ENCODE peak calls at places on chromosome 4, in seven cellular contexts. N is endothelial cell, Y is adrenal gland, R is GM06990, I is epithelial cell of esophagus, O is choroid plexus epithelial cell, D is mammary epithelial cell. Q is an unnamed sample.

GRCh38 chr4:115671581-115671980 is 558.2 kb upstream of the NDST4 start:
- DNase-seq in N (no peak), Y (no peak), R (no peak), I (no peak), O (no peak), D (no peak), Q (no peak)

GRCh38 chr4:147594107-147594506 is 23.1 kb upstream of the TMEM184C start:
- DNase-seq in N (no peak), Y (no peak), R (no peak), I (no peak), O (no peak), D (no peak), Q (no peak)

GRCh38 chr4:156362581-156362980 is 408.9 kb upstream of the CTSO start:
- DNase-seq in N (no peak), Y (no peak), R (no peak), I (peak), O (peak), D (no peak), Q (no peak)

GRCh38 chr4:22901631-22902030 is 208.9 kb downstream of the GBA3 start:
- DNase-seq in N (no peak), Y (no peak), R (no peak), I (no peak), O (no peak), D (no peak), Q (no peak)

GRCh38 chr4:124907881-124908280 is 195.3 kb upstream of the ANKRD50 start:
- DNase-seq in N (no peak), Y (no peak), R (no peak), I (no peak), O (no peak), D (no peak), Q (no peak)

GRCh38 chr4:94833394-94833793 is 75.6 kb downstream of the BMPR1B start:
- DNase-seq in N (no peak), Y (no peak), R (no peak), I (no peak), O (peak), D (no peak), Q (no peak)

GRCh38 chr4:139904406-139904805 is 238.8 kb downstream of the MGST2 start:
- DNase-seq in N (no peak), Y (no peak), R (no peak), I (no peak), O (no peak), D (no peak), Q (no peak)

GRCh38 chr4:68368566-68369473 is 18.9 kb upstream of the YTHDC1 start:
- DNase-seq in N (no peak), Y (no peak), R (no peak), I (peak), O (peak), D (peak), Q (no peak)

GRCh38 chr4:173516621-173517612 is 13.1 kb downstream of the HAND2 start:
- DNase-seq in N (no peak), Y (no peak), R (no peak), I (no peak), O (no peak), D (no peak), Q (no peak)

GRCh38 chr4:145531193-145531592 is 49.5 kb downstream of the SMAD1 start:
- DNase-seq in N (no peak), Y (no peak), R (no peak), I (no peak), O (no peak), D (no peak), Q (no peak)

GRCh38 chr4:172147702-172148101 is 334.5 kb downstream of the GALNTL6 start:
- DNase-seq in N (no peak), Y (no peak), R (no peak), I (no peak), O (peak), D (no peak), Q (no peak)

GRCh38 chr4:10107111-10108091 is 9.2 kb downstream of the WDR1 start:
- DNase-seq in N (no peak), Y (no peak), R (no peak), I (peak), O (peak), D (no peak), Q (no peak)

GRCh38 chr4:37542749-37543148 is 143.4 kb downstream of the RELL1 start:
- DNase-seq in N (no peak), Y (no peak), R (no peak), I (no peak), O (no peak), D (no peak), Q (no peak)

GRCh38 chr4:162461952-162462351 is 298.2 kb upstream of the FSTL5 start:
- DNase-seq in N (no peak), Y (no peak), R (no peak), I (peak), O (peak), D (no peak), Q (no peak)

GRCh38 chr4:19736968-19737756 is 514.5 kb upstream of the SLIT2 start:
- DNase-seq in N (no peak), Y (no peak), R (no peak), I (no peak), O (no peak), D (no peak), Q (no peak)

GRCh38 chr4:99394913-99395312 is 40.2 kb downstream of the ADH7 start:
- DNase-seq in N (no peak), Y (no peak), R (no peak), I (no peak), O (no peak), D (no peak), Q (no peak)

GRCh38 chr4:142917678-142918077 is 71.6 kb upstream of the INPP4B start:
- DNase-seq in N (no peak), Y (no peak), R (no peak), I (no peak), O (no peak), D (no peak), Q (no peak)

GRCh38 chr4:158824425-158825274 is 55.8 kb downstream of the FNIP2 start:
- DNase-seq in N (no peak), Y (no peak), R (no peak), I (peak), O (peak), D (no peak), Q (no peak)

GRCh38 chr4:86661006-86661405 is 66.9 kb downstream of the PTPN13 start:
- DNase-seq in N (no peak), Y (no peak), R (no peak), I (peak), O (no peak), D (no peak), Q (no peak)

GRCh38 chr4:171846893-171847292 is 33.7 kb downstream of the GALNTL6 start:
- DNase-seq in N (no peak), Y (no peak), R (no peak), I (no peak), O (no peak), D (no peak), Q (no peak)

GRCh38 chr4:64250061-64250460 is 159.2 kb downstream of the TECRL start:
- DNase-seq in N (no peak), Y (no peak), R (no peak), I (no peak), O (no peak), D (no peak), Q (no peak)

GRCh38 chr4:11878241-11878640 is 449.5 kb upstream of the HS3ST1 start:
- DNase-seq in N (no peak), Y (no peak), R (no peak), I (no peak), O (no peak), D (no peak), Q (no peak)

GRCh38 chr4:10056334-10057022 is 35.2 kb upstream of the SLC2A9 start:
- DNase-seq in N (no peak), Y (no peak), R (no peak), I (no peak), O (no peak), D (no peak), Q (no peak)

GRCh38 chr4:176313596-176314341 is 6.0 kb upstream of the SPCS3 start:
- DNase-seq in N (no peak), Y (no peak), R (no peak), I (no peak), O (no peak), D (no peak), Q (no peak)

GRCh38 chr4:67886281-67886680 is 2.5 kb upstream of the TMPRSS11D start:
- DNase-seq in N (no peak), Y (no peak), R (no peak), I (peak), O (peak), D (peak), Q (no peak)

GRCh38 chr4:121139533-121140222 is 24.4 kb downstream of the TNIP3 start:
- DNase-seq in N (no peak), Y (no peak), R (peak), I (peak), O (peak), D (no peak), Q (peak)

GRCh38 chr4:3878678-3879077 is 112.5 kb downstream of the ADRA2C start:
- DNase-seq in N (no peak), Y (no peak), R (no peak), I (no peak), O (no peak), D (no peak), Q (no peak)

GRCh38 chr4:78644744-78645330 is 93.3 kb downstream of the ANXA3 start:
- DNase-seq in N (peak), Y (peak), R (no peak), I (peak), O (peak), D (peak), Q (peak)

GRCh38 chr4:10089346-10089745 is 27.3 kb downstream of the WDR1 start:
- DNase-seq in N (peak), Y (no peak), R (no peak), I (peak), O (no peak), D (no peak), Q (no peak)

GRCh38 chr4:182745268-182745667 is 171.9 kb downstream of the DCTD start:
- DNase-seq in N (no peak), Y (no peak), R (no peak), I (peak), O (no peak), D (peak), Q (no peak)

GRCh38 chr4:174490356-174490969 is 31.8 kb downstream of the HPGD start:
- DNase-seq in N (no peak), Y (no peak), R (no peak), I (peak), O (peak), D (no peak), Q (no peak)

GRCh38 chr4:80271806-80272205 is 5.3 kb downstream of the FGF5 start:
- DNase-seq in N (no peak), Y (no peak), R (no peak), I (no peak), O (no peak), D (no peak), Q (no peak)

DNA sequence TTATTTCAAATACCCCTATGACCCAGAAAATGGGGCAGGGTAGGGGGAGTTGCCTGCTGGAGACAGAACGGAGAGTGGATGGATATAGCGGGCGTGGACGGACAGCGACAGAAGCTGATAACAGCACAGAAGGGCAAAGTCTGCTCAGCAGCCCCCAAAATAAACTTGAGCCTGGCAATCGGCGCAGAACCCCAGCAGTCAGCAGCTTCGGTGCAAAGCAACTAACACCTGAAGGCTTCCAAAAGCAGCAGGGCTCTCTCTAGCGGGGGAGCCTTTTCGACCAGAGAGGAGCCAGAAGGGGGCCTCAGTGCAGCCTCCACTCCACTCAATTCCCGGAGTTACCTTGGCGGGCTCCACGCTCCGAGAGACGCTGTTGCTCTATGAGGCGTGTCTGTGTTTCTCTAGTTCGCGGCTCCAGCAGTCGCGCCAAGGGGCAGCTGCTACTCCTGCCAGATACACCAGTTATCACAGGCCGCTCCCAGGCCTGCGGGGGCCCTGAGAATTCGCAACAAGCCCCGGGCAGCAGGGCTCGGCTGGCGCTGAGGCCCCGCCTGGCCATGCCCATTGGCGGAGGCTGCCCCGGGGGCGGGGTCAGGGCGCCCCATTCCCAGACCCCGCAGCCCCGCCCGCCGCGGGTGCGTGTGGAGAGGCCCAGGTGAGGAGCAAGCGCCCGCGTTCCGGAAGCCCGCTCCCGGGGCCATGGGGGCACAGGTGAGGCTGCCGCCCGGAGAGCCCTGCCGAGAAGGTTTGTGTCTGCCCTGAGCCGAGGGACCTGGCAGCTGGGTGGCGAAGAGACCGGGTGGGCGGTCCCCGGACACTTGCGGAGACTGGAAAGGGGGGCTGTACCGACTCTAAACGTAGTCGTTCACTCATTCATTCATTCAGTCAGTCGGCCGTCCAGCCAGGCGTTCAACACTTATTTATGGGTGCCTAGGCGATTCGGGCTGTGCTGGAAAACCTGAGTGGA is at the start of the genes CNGA1 and NIPAL1:
- DNase-seq in N (peak), Y (peak), R (peak), I (peak), O (peak), D (peak), Q (peak)
- TF ChIP-seq CTCF in N (no peak), Y (no peak), R (peak), I (peak), O (peak), D (peak), Q (no peak)

GRCh38 chr4:41258783-41259182 is 2.1 kb downstream of the UCHL1 start:
- DNase-seq in N (peak), Y (peak), R (no peak), I (peak), O (peak), D (peak), Q (no peak)
- TF ChIP-seq CTCF in N (no peak), Y (no peak), R (peak), I (peak), O (peak), D (peak), Q (no peak)

GRCh38 chr4:75895744-75896314 is 6.4 kb downstream of the PPEF2 start:
- DNase-seq in N (no peak), Y (no peak), R (no peak), I (peak), O (peak), D (peak), Q (peak)
- TF ChIP-seq CTCF in N (peak), Y (peak), R (peak), I (peak), O (peak), D (peak), Q (peak)

DNA sequence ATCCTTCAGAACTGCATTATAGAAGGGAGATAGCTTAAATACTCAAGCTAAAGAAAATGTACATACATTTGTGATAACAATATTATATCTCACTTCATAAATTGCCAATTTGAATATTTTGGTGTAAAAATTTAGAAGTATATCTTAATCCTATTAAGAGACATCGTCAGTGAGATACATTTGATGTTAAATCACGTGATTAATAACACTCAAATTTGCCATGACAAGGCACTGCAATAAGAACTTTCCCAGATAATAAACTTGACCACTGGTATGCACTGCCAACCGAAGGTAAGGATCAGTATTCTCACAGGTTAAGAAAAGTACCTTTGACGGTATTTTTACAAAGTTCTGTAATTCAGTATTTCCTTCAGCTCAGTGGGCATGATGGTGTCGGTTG is 764.7 kb upstream of the FRG1 start:
- DNase-seq in N (no peak), Y (no peak), R (no peak), I (no peak), O (no peak), D (no peak), Q (no peak)
- TF ChIP-seq CTCF in N (no peak), Y (no peak), R (no peak), I (no peak), O (no peak), D (no peak), Q (no peak)

DNA sequence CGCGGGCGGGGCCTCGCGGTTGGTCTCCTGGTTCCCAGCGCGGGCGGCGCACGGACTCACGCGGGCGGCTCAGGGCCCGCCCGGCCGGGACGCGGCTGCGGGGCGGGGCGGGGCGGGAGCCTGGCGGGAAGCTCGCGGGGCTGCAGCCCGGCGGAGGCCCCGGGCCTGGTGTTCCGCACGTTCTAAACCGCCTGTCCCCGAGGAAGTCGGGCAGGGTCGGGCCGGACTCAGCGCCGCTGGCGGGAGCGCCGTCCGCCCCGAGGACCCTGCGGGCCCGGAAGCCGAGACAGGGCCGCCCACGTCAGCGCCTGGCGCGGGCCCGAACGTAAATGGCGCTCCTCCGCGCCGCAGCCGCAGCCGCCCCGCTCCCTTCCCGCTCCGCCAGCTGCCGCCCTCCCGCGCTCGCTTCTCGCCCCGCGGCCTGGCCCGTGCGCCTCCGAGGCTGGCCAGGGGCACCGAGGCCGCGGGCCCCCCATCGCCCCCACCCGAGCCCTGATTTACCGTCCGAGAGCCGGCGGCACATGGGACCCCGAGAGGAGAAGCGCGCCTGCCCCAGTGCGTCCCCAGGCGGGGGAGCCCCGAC is 309 bp upstream of the CTBP1 start:
- DNase-seq in N (peak), Y (peak), R (peak), I (peak), O (peak), D (peak), Q (peak)
- TF ChIP-seq CTCF in N (no peak), Y (no peak), R (no peak), I (no peak), O (no peak), D (no peak), Q (no peak)

Q was measured in activated CD8-positive, alpha-beta T cell treated with anti-CD3 and anti-CD28 coated beads for 36 hours.